ENCODE peak calls at places on chromosome 3, in seven cellular contexts. X, Q, N, R, J, T and O are unnamed samples. For H3K4me1, the result is how much of the 10 kb centered on the place peaks cover.

GRCh38 chr3:52407779-52408178 is 37.1 kb downstream of the SEMA3G start:
- DNase-seq in T (no peak), N (no peak), X (no peak), Q (no peak), R (no peak), J (no peak), O (no peak)

GRCh38 chr3:183904833-183905780 is 20.4 kb upstream of the PARL start:
- DNase-seq in X (no peak), R (no peak), Q (no peak), T (no peak), J (no peak), N (peak), O (no peak)

GRCh38 chr3:161314836-161315391 is 56.4 kb downstream of the SPTSSB start:
- DNase-seq in X (no peak), T (peak), R (no peak), J (peak), N (peak), Q (peak), O (no peak)

GRCh38 chr3:63656791-63657190 is 4.3 kb downstream of the SNTN start:
- DNase-seq in Q (no peak), N (peak), T (peak), X (no peak), R (no peak), J (peak), O (no peak)

GRCh38 chr3:58288011-58288728 is 17.9 kb upstream of the RPP14 start:
- DNase-seq in N (no peak), Q (no peak), T (no peak), J (no peak), R (no peak), X (no peak), O (no peak)

GRCh38 chr3:167406876-167407492 is 26.9 kb upstream of the ZBBX start:
- DNase-seq in N (peak), X (peak), J (peak), T (peak), Q (peak), R (peak), O (peak)

GRCh38 chr3:77038468-77038927 is 1.4 kb upstream of the ROBO2 start:
- DNase-seq in X (no peak), Q (peak), T (peak), J (peak), R (peak), N (peak), O (peak)

GRCh38 chr3:124763644-124764358 is 33.5 kb downstream of the UMPS start:
- DNase-seq in Q (no peak), R (no peak), X (no peak), T (no peak), J (no peak), N (no peak), O (no peak)

GRCh38 chr3:42032693-42033349 is 58.3 kb upstream of the TRAK1 start:
- DNase-seq in X (no peak), T (peak), J (peak), R (no peak), N (peak), Q (peak), O (no peak)

GRCh38 chr3:149813367-149814281 is 609 bp downstream of the RNF13 start:
- DNase-seq in X (no peak), R (peak), J (peak), T (peak), N (peak), Q (peak), O (peak)

DNA sequence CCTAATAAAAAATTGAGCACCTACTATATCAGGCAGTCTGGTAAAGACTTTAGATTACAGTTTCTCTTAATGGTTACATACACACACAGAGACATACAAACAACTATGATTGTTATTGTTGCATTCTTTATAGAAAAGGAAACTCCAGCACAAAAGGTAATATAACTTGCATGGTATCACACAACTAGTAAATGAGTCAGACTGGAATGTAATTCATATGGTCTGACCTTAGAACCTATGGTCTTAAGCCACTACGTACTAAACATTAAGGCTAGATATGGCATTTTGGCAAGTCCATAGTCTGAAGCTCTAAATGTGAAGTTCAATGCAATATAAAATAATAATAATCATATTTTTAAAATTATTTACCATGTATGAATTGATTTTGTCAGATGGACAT is 380.6 kb downstream of the LSAMP start:
- DNase-seq in X (no peak), Q (no peak), N (no peak), T (peak), R (no peak), J (peak), O (no peak)
- H3K4me1 ChIP-seq in X (under half), Q (under half), N (under half), T (under half), R (under half), J (under half), O (under half)

DNA sequence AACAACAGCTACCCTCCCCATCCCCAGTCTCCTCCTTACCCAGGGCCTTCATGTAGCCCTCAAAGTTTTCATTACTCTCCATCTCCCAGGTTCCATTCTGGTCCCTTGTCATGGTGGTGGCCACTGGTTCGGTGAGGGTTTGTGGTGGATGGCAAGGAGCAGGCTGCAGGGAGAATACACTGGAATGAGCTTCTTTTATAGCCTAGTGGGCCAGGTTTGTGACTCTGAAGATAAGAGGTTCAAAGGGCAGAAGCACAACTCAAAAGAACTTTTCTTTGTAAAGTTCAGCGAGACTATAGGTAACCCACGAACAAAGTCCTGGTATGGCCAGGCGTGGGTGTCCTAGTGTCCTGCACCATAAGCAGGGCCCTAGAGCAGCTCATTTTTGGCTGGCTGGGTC is at the start of gene RBP2:
- DNase-seq in X (no peak), T (no peak), Q (no peak), J (no peak), R (no peak), N (no peak), O (no peak)
- H3K4me2 ChIP-seq in X (no peak), T (no peak), Q (no peak), J (no peak), R (no peak), N (no peak), O (no peak)

GRCh38 chr3:56887402-56888025 is 85.8 kb upstream of the ARHGEF3 start:
- DNase-seq in R (no peak), X (no peak), T (no peak), J (no peak), N (no peak), Q (no peak), O (no peak)
- H3K4me1 ChIP-seq in R (under half), X (under half), T (under half), J (under half), N (under half), Q (under half), O (under half)

GRCh38 chr3:14174483-14174882 is 3.9 kb downstream of the XPC start:
- DNase-seq in N (peak), R (no peak), T (no peak), Q (no peak), X (no peak), J (no peak), O (no peak)
- H3K4me2 ChIP-seq in N (peak), R (no peak), T (peak), Q (no peak), X (no peak), J (peak), O (no peak)

GRCh38 chr3:173891272-173892100 is 493.9 kb downstream of the NLGN1 start:
- DNase-seq in J (no peak), N (peak), Q (peak), X (no peak), R (no peak), T (no peak), O (no peak)

GRCh38 chr3:173893835-173894234 is 496.3 kb downstream of the NLGN1 start:
- DNase-seq in R (no peak), T (no peak), X (no peak), N (peak), J (no peak), Q (no peak), O (no peak)

GRCh38 chr3:173893066-173893465 is 495.5 kb downstream of the NLGN1 start:
- DNase-seq in Q (peak), N (peak), X (no peak), R (no peak), T (peak), J (peak), O (no peak)

GRCh38 chr3:173890091-173890490 is 492.5 kb downstream of the NLGN1 start:
- DNase-seq in R (no peak), T (no peak), J (no peak), N (peak), Q (no peak), X (no peak), O (no peak)

DNA sequence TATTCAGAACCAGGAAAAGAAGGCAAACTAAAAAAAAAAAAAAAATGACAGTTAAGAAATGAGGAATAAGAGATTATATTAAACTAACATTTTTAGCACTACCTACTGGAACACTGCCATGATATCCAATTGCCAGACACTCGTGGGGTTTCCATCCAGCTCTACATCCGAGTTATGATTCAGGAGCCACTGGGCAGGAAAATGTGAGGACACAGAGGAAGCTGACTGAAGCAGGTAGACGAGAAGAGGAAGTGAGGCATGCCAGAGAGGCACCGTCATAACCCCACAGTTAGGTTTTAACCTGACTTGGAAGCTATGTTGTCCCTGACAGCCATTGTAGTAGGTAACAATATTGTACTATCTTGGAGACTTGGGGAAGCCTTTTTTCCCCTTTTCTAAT is 495.0 kb downstream of the NLGN1 start:
- DNase-seq in N (peak), J (peak), R (no peak), X (no peak), T (peak), Q (peak), O (no peak)
- H3K4me1 ChIP-seq in N (under half), J (under half), R (under half), X (under half), T (under half), Q (under half), O (under half)

GRCh38 chr3:43215138-43215537 is 71.2 kb upstream of the SNRK start:
- DNase-seq in J (no peak), N (no peak), T (no peak), R (no peak), X (no peak), Q (no peak), O (no peak)

GRCh38 chr3:43214616-43215015 is 71.7 kb upstream of the SNRK start:
- DNase-seq in J (no peak), Q (no peak), R (no peak), T (peak), N (peak), X (peak), O (no peak)

GRCh38 chr3:43211681-43212080 is 74.7 kb upstream of the SNRK start:
- DNase-seq in Q (no peak), R (no peak), J (no peak), N (no peak), T (no peak), X (no peak), O (no peak)

GRCh38 chr3:43212914-43213611 is 73.3 kb upstream of the SNRK start:
- DNase-seq in R (no peak), Q (no peak), N (no peak), X (no peak), J (no peak), T (peak), O (no peak)

DNA sequence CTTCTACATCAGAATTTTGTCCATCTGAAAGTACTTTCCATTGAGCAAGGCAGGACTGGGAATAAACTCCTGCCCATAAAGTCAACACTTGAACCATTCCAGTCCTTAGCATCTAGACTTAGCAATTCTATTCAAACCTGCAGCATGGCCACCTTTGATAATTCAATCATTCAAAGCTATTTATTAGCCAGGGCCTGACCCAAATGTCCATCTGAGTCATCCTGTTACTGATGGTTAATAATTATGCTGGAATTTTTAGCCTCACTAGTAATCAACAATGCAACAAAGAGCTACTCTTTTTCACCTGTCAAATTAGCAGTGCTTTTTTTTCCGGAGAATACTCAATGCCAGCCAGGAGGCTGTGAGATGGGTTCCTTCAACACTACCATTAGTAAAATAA is 72.7 kb upstream of the SNRK start:
- DNase-seq in Q (no peak), T (peak), J (no peak), R (no peak), N (no peak), X (no peak), O (no peak)
- H3K4me2 ChIP-seq in Q (no peak), T (peak), J (no peak), R (no peak), N (no peak), X (no peak), O (no peak)

GRCh38 chr3:32420138-32420981 is 28.7 kb downstream of the CMTM7 start:
- DNase-seq in T (peak), X (peak), Q (peak), J (peak), N (peak), R (no peak), O (peak)

GRCh38 chr3:32421991-32422859 is 30.6 kb downstream of the CMTM7 start:
- DNase-seq in J (peak), T (peak), X (peak), R (no peak), N (peak), Q (peak), O (no peak)

GRCh38 chr3:32422943-32423342 is 31.3 kb downstream of the CMTM7 start:
- DNase-seq in Q (no peak), X (no peak), J (no peak), N (no peak), R (no peak), T (no peak), O (no peak)

GRCh38 chr3:32421185-32421584 is 29.5 kb downstream of the CMTM7 start:
- DNase-seq in J (no peak), Q (peak), R (no peak), X (peak), T (no peak), N (no peak), O (no peak)

DNA sequence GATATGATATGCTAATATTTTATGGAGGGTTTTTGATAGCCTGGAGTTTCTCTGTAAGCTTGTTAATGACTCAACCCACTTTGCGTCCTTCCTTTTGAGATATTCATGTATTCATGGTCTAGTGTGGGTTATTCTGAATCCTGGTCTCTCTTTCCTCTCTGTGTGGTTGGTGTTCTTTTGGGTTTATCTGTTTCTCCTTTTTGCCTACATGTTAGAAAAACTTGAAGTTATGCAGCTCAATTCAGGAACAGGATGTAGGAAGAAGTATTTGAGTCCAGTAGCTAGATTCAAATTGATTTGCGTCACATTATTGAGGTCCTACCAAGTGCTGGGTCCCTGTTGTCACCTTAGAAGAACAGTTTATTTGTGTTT is 28.1 kb downstream of the CMTM7 start:
- DNase-seq in X (no peak), R (no peak), N (no peak), T (no peak), J (no peak), Q (no peak), O (no peak)
- H3K4me1 ChIP-seq in X (half or more), R (under half), N (under half), T (half or more), J (under half), Q (half or more), O (under half)

GRCh38 chr3:128820252-128820839 is 59.1 kb upstream of the ACAD9 start:
- DNase-seq in J (no peak), Q (no peak), X (no peak), N (no peak), T (no peak), R (no peak), O (no peak)

GRCh38 chr3:128823008-128823407 is 56.4 kb upstream of the ACAD9 start:
- DNase-seq in N (no peak), X (no peak), J (no peak), Q (no peak), R (no peak), T (no peak), O (no peak)

GRCh38 chr3:128823638-128824037 is 55.8 kb upstream of the ACAD9 start:
- DNase-seq in Q (no peak), T (no peak), J (no peak), X (no peak), N (no peak), R (no peak), O (no peak)

DNA sequence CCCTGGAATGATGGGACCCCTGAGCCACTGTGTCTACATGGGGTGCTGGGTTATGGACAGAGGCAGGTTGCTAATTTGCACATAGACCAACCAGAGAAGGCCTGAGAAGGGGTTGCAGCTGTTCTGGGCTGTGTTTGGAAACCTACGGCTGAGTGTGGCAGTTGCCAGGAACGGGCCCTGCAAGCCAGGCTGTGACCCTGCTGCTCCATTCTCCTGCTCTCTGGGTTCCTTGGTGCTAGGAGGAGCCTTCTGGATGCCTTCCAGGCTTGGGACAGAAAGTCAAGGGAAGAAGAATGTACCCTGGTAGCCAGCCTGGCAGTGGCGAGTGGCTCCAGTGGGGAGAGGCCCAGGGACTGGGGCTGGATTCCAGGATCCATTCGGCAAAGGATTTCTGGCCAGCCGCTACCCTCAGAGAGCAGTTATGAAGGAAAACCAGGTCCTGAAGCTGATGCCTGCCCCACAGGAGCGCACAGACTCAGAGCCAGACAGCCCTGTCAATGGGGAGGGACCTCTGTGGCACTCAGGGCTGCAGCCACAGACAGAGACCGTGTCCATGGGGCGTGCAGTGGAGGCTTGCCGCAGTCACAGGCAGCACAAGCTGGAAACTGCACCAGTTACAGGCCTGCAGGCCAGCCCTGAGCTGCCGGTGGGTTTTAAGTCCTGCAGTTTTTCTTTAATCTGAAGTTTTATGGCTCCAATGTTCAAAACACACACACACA is 55.1 kb upstream of the ACAD9 start:
- DNase-seq in Q (no peak), R (no peak), N (no peak), X (no peak), T (no peak), J (no peak), O (no peak)
- H3K4me2 ChIP-seq in Q (no peak), R (no peak), N (no peak), X (no peak), T (no peak), J (no peak), O (no peak)